ENCODE peak calls at places on chromosomes 3 and 15, in six cellular contexts. A, Q, O, M, K and Z are unnamed samples.

GRCh38 chr15:45630958-45631691 is 3.7 kb upstream of the SQOR start:
- DNase-seq in A (no peak), Q (peak; percentile 84), O (no peak), M (no peak), K (no peak), Z (peak; percentile 89)

GRCh38 chr3:73449774-73450173 is 175.0 kb downstream of the PDZRN3 start:
- DNase-seq in A (no peak), Q (no peak), O (no peak), M (no peak), K (no peak), Z (no peak)

GRCh38 chr15:53072077-53072476 is 281.9 kb upstream of the ONECUT1 start:
- DNase-seq in A (no peak), Q (peak; percentile 14), O (peak; percentile 83), M (no peak), K (no peak), Z (no peak)

GRCh38 chr15:53472883-53473282 is 286.6 kb downstream of the WDR72 start:
- DNase-seq in A (no peak), Q (no peak), O (no peak), M (no peak), K (no peak), Z (no peak)

GRCh38 chr3:9251055-9251786 is 1.8 kb upstream of the SRGAP3 start:
- DNase-seq in A (no peak), Q (no peak), O (no peak), M (no peak), K (peak; percentile 68), Z (no peak)

GRCh38 chr3:106817706-106818105 is 559.5 kb upstream of the CCDC54 start:
- DNase-seq in A (no peak), Q (no peak), O (no peak), M (no peak), K (no peak), Z (no peak)

GRCh38 chr3:167882057-167882667 is 146.6 kb downstream of the SERPINI1 start:
- DNase-seq in A (no peak), Q (peak; percentile 8), O (no peak), M (no peak), K (no peak), Z (no peak)

GRCh38 chr3:184592411-184593200 is 31.0 kb downstream of the EPHB3 start:
- DNase-seq in A (no peak), Q (no peak), O (no peak), M (peak; percentile 84), K (no peak), Z (peak; percentile 10)

GRCh38 chr15:77584201-77584600 is 48.5 kb downstream of the LINGO1 start:
- DNase-seq in A (no peak), Q (no peak), O (no peak), M (no peak), K (no peak), Z (no peak)

GRCh38 chr3:61858054-61858453 is 296.7 kb downstream of the PTPRG start:
- DNase-seq in A (no peak), Q (no peak), O (no peak), M (no peak), K (no peak), Z (no peak)

GRCh38 chr3:70856414-70857162 is 544.1 kb upstream of the MDFIC2 start:
- DNase-seq in A (no peak), Q (peak; percentile 95), O (no peak), M (no peak), K (no peak), Z (no peak)

GRCh38 chr3:196554205-196554604 is 14.1 kb downstream of the WDR53 start:
- DNase-seq in A (no peak), Q (no peak), O (no peak), M (no peak), K (no peak), Z (no peak)

GRCh38 chr3:173747427-173747826 is 349.9 kb downstream of the NLGN1 start:
- DNase-seq in A (no peak), Q (no peak), O (no peak), M (no peak), K (no peak), Z (no peak)

DNA sequence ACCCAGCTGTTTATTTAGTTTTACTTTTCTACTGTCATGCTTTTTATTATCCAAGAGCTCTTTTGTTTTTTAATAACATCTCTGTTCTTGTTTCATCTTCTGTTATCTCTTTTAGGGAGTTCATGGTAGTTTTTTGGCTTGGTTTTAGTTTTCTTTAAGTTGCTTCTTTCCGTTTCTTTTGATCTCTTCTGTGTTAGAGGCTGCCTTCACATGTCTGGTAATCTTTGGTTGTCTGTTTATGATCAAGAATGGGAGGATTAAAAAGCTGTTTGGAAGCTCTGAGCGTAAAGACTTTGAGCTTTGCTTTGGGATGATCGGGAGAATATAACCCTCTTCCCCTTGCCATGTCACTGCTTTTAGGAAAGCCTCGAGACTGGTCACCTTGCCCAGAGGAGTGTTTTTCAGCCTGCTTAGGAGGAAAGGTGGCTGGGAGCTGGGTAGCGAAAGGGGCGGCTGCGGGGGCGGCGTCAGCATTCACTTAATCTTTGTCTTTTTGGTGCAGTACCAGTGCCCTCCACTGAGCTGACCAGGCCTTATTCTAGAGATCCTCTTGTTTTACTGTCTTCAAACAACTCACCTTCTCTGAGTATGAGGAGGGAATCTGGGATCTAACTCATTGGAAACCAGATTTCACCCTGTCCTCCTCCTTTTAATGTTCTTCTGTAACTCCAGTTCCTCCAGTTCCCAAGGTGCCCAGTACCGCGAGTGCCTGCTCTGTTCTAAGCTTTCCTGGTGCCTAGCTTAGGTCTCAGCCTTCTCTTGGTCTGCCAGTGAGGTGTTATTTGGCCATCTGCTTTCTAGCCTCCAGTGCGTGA is 15.5 kb downstream of the TATDN2 start:
- DNase-seq in A (peak; percentile 50), Q (peak; percentile 65), O (peak; percentile 81), M (peak; percentile 66), K (no peak), Z (no peak)
- TF ChIP-seq CTCF in A (peak; percentile 56), Q (peak; percentile 67), O (peak; percentile 61), M (no peak), K (peak; percentile 41), Z (peak; percentile 57)

GRCh38 chr3:11606865-11607440 is 36.8 kb downstream of the VGLL4 start:
- DNase-seq in A (no peak), Q (no peak), O (no peak), M (no peak), K (no peak), Z (no peak)

GRCh38 chr3:11606090-11606784 is 37.5 kb downstream of the VGLL4 start:
- DNase-seq in A (no peak), Q (no peak), O (no peak), M (no peak), K (no peak), Z (no peak)

GRCh38 chr3:11610044-11610671 is 33.6 kb downstream of the VGLL4 start:
- DNase-seq in A (no peak), Q (peak; percentile 56), O (no peak), M (peak; percentile 50), K (no peak), Z (no peak)

GRCh38 chr3:11609481-11609880 is 34.2 kb downstream of the VGLL4 start:
- DNase-seq in A (no peak), Q (no peak), O (no peak), M (no peak), K (no peak), Z (no peak)

DNA sequence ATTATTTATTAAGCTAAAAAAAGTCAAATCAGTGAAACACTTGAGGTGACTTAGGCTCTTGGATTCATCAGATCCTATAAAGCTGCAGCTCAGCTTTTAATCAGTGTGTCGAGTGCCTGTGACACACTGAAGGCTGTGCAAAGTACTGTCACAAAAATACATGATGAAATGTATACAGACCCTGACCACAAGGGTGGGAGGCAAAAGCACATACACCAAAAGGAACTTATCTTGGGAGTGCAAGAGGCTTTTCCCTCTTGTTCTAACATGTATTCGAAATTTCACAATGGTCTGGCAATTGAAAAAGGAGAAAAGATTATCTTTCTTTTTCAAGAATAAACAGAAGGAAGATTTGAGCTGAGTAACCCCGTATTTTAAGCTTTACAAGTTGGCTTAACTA is 35.9 kb downstream of the VGLL4 start:
- DNase-seq in A (no peak), Q (peak; percentile 14), O (no peak), M (no peak), K (no peak), Z (no peak)
- H3K27me3 ChIP-seq in A (no peaks in the 10 kb centered on the region), Q (no peaks in the 10 kb centered on the region), O (no peaks in the 10 kb centered on the region), M (no peaks in the 10 kb centered on the region), K (no peaks in the 10 kb centered on the region), Z (no peaks in the 10 kb centered on the region)

GRCh38 chr3:37534940-37535339 is 326.7 kb upstream of the CTDSPL start:
- DNase-seq in A (no peak), Q (no peak), O (no peak), M (no peak), K (no peak), Z (no peak)

GRCh38 chr3:37530298-37530697 is 331.4 kb upstream of the CTDSPL start:
- DNase-seq in A (no peak), Q (no peak), O (no peak), M (no peak), K (no peak), Z (no peak)

GRCh38 chr3:37526511-37526910 is 335.2 kb upstream of the CTDSPL start:
- DNase-seq in A (no peak), Q (no peak), O (no peak), M (peak; percentile 46), K (peak; percentile 83), Z (peak; percentile 17)

GRCh38 chr3:37532168-37532567 is 329.5 kb upstream of the CTDSPL start:
- DNase-seq in A (no peak), Q (no peak), O (no peak), M (no peak), K (no peak), Z (no peak)

GRCh38 chr3:37531071-37531720 is 330.5 kb upstream of the CTDSPL start:
- DNase-seq in A (no peak), Q (no peak), O (no peak), M (no peak), K (no peak), Z (no peak)
- TF ChIP-seq CTCF in A (no peak), Q (no peak), O (no peak), M (no peak), K (no peak), Z (no peak)

GRCh38 chr3:11014752-11015151 is 22.2 kb downstream of the SLC6A1 start:
- DNase-seq in A (no peak), Q (no peak), O (no peak), M (no peak), K (no peak), Z (no peak)
- H3K27me3 ChIP-seq in A (no peaks in the 10 kb centered on the region), Q (no peaks in the 10 kb centered on the region), O (no peaks in the 10 kb centered on the region), M (no peaks in the 10 kb centered on the region), K (no peaks in the 10 kb centered on the region), Z (peaks cover 2% of the 10 kb centered on the region)

DNA sequence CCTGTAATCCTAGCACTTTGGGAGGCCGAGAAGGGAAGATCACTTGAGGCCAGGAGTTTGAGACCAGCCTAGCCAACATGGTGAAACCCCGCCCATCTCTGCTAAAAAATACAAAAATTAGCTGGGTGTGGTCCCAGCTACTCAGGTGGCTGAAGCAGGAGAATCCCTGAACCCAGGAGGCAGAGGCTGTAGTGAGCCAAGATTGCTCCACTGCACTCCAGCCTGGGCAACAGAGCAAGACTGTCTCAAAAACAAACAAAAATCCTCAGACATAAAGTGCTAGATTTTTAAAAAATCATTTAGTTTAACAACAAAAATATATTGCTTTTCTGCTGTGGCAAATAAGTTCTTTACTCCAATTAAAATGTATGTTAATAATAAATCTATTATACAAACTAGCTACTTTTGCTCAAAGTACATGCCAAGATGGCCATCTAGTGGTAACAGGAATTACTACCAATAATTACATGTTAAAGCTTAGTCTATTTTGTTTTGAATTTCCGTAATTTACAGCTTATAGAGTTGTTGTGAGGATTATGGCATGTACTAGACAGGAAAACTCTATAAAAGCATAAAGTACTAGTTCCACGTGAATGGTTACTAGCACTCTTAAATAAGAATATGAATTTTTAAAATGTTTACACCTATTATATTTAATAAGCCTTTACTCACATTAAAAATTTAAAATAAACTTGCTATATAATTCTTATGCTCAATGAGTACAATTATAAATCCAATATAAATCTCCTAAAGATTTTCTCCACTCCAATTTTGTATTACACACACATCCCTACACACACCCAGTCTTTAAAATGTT is 39.0 kb downstream of the GABPB1 start:
- DNase-seq in A (no peak), Q (no peak), O (no peak), M (no peak), K (no peak), Z (no peak)
- TF ChIP-seq CTCF in A (peak; percentile 97), Q (peak; percentile 35), O (peak; percentile 48), M (no peak), K (peak; percentile 75), Z (peak; percentile 56)

GRCh38 chr3:48984648-48985047 is 5.4 kb upstream of the P4HTM start:
- DNase-seq in A (no peak), Q (no peak), O (no peak), M (no peak), K (no peak), Z (no peak)
- H3K27me3 ChIP-seq in A (no peaks in the 10 kb centered on the region), Q (no peaks in the 10 kb centered on the region), O (no peaks in the 10 kb centered on the region), M (no peaks in the 10 kb centered on the region), K (no peaks in the 10 kb centered on the region), Z (no peaks in the 10 kb centered on the region)